ENCODE peak calls at places on chromosomes 7 and 10, in ten cellular contexts. J, L, R, C, K, I, U, E, F and H are unnamed samples.
A peak's percentile ranks its signal among the peaks of the same experiment; 100 is the strongest.

GRCh38 chr10:109892885-109893284 is 30.4 kb downstream of the XPNPEP1 start:
- DNase-seq in C (no peak), K (no peak), E (no peak), I (no peak), U (no peak), L (no peak), J (no peak), F (no peak), R (peak; percentile 69), H (no peak)

GRCh38 chr7:4713183-4713784 is 31.2 kb downstream of the FOXK1 start:
- DNase-seq in C (no peak), U (no peak), E (no peak), I (no peak), K (no peak), L (no peak), F (no peak), J (no peak), R (peak; percentile 30), H (no peak)

GRCh38 chr10:52232561-52233350 is 81.3 kb upstream of the DKK1 start:
- DNase-seq in F (no peak), K (no peak), J (no peak), C (peak; percentile 27), I (no peak), U (no peak), L (no peak), R (peak; percentile 21), E (no peak), H (no peak)

GRCh38 chr7:22087861-22088260 is 142.2 kb upstream of the CDCA7L start:
- DNase-seq in J (no peak), L (no peak), I (no peak), K (no peak), F (no peak), E (no peak), U (no peak), C (no peak), R (no peak), H (no peak)

GRCh38 chr10:27457261-27457945 is 46.7 kb upstream of the RAB18 start:
- DNase-seq in R (no peak), C (no peak), J (no peak), U (no peak), F (no peak), K (no peak), I (no peak), E (no peak), L (no peak), H (no peak)

GRCh38 chr7:12570148-12570528 is 382 bp upstream of the SCIN start:
- DNase-seq in U (no peak), K (no peak), F (no peak), L (no peak), C (no peak), E (no peak), I (no peak), J (no peak), R (peak; percentile 8), H (no peak)

GRCh38 chr7:101900103-101900502 is 82.7 kb downstream of the CUX1 start:
- DNase-seq in C (no peak), K (peak; percentile 52), I (peak; percentile 70), L (no peak), J (no peak), E (peak; percentile 72), U (no peak), F (no peak), R (no peak), H (no peak)

GRCh38 chr7:114173170-114173569 is 241.4 kb upstream of the FOXP2 start:
- DNase-seq in U (no peak), J (no peak), R (no peak), I (no peak), K (no peak), L (no peak), E (no peak), C (no peak), F (no peak), H (no peak)

GRCh38 chr10:23439452-23439919 is 611 bp downstream of the OTUD1 start:
- DNase-seq in R (peak; percentile 14), K (peak; percentile 46), U (no peak), F (no peak), I (peak; percentile 51), L (no peak), C (no peak), E (peak; percentile 41), J (peak; percentile 19), H (no peak)

GRCh38 chr10:23438547-23439451 is at the start of gene OTUD1:
- DNase-seq in F (peak; percentile 95), K (peak; percentile 96), U (peak; percentile 95), I (peak; percentile 98), L (peak; percentile 64), J (peak; percentile 88), C (peak; percentile 91), E (peak; percentile 97), R (peak; percentile 91), H (peak; percentile 40)

GRCh38 chr10:23445591-23445990 is 6.7 kb downstream of the OTUD1 start:
- DNase-seq in R (no peak), K (no peak), L (no peak), J (no peak), U (no peak), E (no peak), C (no peak), F (no peak), I (no peak), H (no peak)

GRCh38 chr10:23439920-23440875 is 1.3 kb downstream of the OTUD1 start:
- DNase-seq in K (no peak), J (no peak), C (no peak), I (peak; percentile 50), F (peak; percentile 16), R (peak; percentile 80), E (peak; percentile 29), L (no peak), U (peak; percentile 78), H (no peak)

DNA sequence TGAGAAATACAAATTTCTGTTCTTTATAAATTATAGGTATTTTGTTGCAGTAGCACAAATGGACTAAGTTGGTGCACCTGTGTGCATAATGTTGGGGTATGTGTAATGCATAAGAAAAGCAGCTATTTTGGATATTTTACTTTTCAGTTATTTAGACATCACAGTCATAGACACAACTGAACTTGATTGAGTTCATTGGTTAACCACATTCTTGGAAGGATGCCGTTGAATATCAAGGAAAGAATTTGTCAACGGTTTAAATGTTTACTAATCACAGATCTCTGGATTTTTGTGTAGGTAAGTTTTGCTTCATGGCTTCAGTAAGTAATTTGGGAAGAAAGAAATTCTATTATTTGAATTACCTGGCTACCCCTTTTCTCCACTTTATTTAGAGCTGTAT is 4.1 kb downstream of the OTUD1 start:
- DNase-seq in E (no peak), C (no peak), L (no peak), U (no peak), F (no peak), R (peak; percentile 8), K (no peak), I (no peak), J (no peak), H (no peak)
- H3K4me3 ChIP-seq in E (peak overlapping the region; percentile 87), C (no peak overlapping the region), L (peak overlapping the region; percentile 71), U (peak overlapping the region; percentile 85), F (no peak overlapping the region), R (no peak overlapping the region), K (peak overlapping the region; percentile 83), I (peak overlapping the region; percentile 88), J (no peak overlapping the region), H (no peak overlapping the region)

GRCh38 chr7:16652888-16653287 is 6.9 kb downstream of the BZW2 start:
- DNase-seq in L (no peak), U (no peak), E (no peak), K (no peak), C (no peak), F (no peak), I (no peak), R (no peak), J (no peak), H (no peak)

GRCh38 chr7:16661924-16662323 is 15.9 kb downstream of the BZW2 start:
- DNase-seq in R (no peak), L (no peak), I (no peak), E (no peak), F (no peak), U (no peak), K (no peak), J (no peak), C (no peak), H (no peak)

GRCh38 chr7:16655394-16655793 is 9.4 kb downstream of the BZW2 start:
- DNase-seq in U (no peak), K (no peak), L (no peak), R (no peak), C (no peak), J (no peak), E (no peak), F (no peak), I (no peak), H (no peak)

GRCh38 chr7:16660702-16661464 is 14.9 kb downstream of the BZW2 start:
- DNase-seq in I (no peak), F (no peak), L (no peak), C (peak; percentile 45), E (no peak), J (no peak), K (no peak), U (no peak), R (peak; percentile 66), H (no peak)

GRCh38 chr7:16657656-16658279 is 11.8 kb downstream of the BZW2 start:
- DNase-seq in R (peak; percentile 94), E (peak; percentile 48), I (peak; percentile 48), F (no peak), J (peak; percentile 28), K (no peak), C (peak; percentile 77), L (no peak), U (no peak), H (no peak)
- TF ChIP-seq CTCF in R (peak; percentile 56), E (no peak), I (no peak), F (no peak), J (no peak), K (no peak), C (no peak), L (no peak), U (no peak), H (no peak)

DNA sequence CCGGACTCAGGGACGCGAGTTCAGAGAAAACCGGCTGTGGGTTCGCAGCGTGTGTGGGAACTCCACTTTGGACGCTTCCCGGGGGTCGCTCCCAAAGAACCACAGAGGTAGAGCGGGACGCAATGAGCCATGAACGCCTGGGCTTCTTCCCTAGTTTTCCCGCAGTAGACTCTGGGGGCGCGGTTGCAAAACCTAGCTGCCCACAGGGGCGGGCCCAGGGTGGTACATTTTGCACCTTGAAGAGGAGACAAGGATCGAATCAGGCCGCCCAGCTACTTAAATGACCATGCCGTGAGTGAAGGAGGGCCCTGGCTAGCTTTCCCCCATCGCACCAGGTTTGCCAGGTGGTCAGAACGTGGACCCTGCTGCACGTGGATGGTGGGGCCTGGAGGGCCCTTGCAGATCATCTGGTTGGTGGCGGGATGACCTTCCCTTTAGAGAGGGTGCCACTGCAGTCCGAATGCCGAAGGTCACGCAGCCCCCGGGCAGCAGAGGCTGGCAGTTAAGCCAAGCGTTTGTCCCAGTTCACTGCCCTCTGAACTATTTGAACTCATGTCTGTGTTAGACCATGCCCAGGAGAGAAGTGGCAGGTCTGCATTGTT is 568 bp upstream of the SHTN1 start:
- DNase-seq in K (peak; percentile 60), F (no peak), R (no peak), C (peak; percentile 74), J (peak; percentile 13), U (no peak), I (no peak), E (no peak), L (no peak), H (no peak)
- H3K4me3 ChIP-seq in K (peak overlapping the region; percentile 94), F (peak overlapping the region; percentile 33), R (peak overlapping the region; percentile 87), C (peak overlapping the region; percentile 89), J (peak overlapping the region; percentile 52), U (peak overlapping the region; percentile 77), I (peak overlapping the region; percentile 77), E (peak overlapping the region; percentile 75), L (peak overlapping the region; percentile 83), H (peak overlapping the region; percentile 78)

DNA sequence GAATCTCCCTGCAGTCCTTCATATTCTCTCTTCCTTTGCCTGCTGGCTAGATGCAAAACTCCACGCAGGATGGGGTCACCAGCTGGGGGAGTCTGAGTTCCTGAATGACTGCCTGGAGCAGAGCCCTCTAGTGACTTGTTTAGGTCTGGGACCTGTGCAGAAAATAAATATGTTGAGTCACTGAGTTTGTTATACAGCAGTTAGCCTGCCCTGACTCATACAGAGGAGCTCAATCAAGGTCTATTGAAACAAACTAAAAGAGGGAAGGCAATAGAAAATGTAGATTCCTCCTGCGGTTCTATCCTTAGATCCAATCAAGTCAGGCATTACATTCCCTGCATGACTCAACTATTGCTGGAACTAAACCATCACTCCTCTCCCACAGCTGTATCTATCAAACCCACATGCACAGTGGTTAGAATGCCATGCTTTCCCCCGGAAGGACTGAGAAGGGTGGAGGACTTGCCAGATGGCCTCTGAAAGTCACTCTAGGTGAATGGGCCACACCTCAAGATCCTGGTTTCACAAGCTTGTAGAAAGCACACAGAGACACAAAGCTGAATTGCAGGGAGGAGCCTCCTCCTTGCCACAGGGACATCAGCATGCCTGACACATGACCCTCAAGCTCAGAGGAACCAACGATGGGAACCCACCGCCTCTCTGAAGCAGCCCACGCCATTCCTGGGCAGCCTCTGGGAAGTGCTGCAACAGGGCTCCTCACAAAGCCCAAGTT is 73.9 kb downstream of the SH3PXD2A start:
- DNase-seq in E (no peak), F (no peak), U (no peak), J (no peak), I (no peak), R (peak; percentile 89), L (peak; percentile 97), K (no peak), C (peak; percentile 69), H (peak; percentile 91)
- TF ChIP-seq CTCF in E (peak; percentile 16), F (no peak), U (no peak), J (peak; percentile 47), I (peak; percentile 33), R (peak; percentile 51), L (peak; percentile 71), K (no peak), C (peak; percentile 39), H (peak; percentile 37)